ENCODE peak calls at places on chromosomes 11 and 22, in six cellular contexts. One of them, this sample, is unnamed.
A peak's percentile ranks its signal among the peaks of the same experiment; 100 is the strongest.

GRCh38 chr22:37166675-37167066 is 17.0 kb upstream of the IL2RB start:
- DNase-seq in SK-N-SH: peak; percentile 93
- DNase-seq in AG09309: no peak
- DNase-seq in AG04449: no peak
- DNase-seq in Caco-2: peak; percentile 80
- DNase-seq in heart right ventricle: peak; percentile 90
- DNase-seq in this sample: peak; percentile 90

GRCh38 chr11:114115406-114116054 is 56.0 kb downstream of the ZBTB16 start:
- DNase-seq in AG04449: no peak
- DNase-seq in heart right ventricle: no peak
- DNase-seq in Caco-2: peak; percentile 90
- DNase-seq in AG09309: no peak
- DNase-seq in SK-N-SH: no peak
- DNase-seq in this sample: no peak

GRCh38 chr11:110000045-110000502 is 93.1 kb upstream of the ZC3H12C start:
- DNase-seq in AG04449: peak; percentile 97
- DNase-seq in heart right ventricle: no peak
- DNase-seq in Caco-2: peak; percentile 12
- DNase-seq in SK-N-SH: no peak
- DNase-seq in AG09309: peak; percentile 98
- DNase-seq in this sample: peak; percentile 73

GRCh38 chr11:118953265-118953664 is 2.8 kb upstream of the UPK2 start:
- DNase-seq in heart right ventricle: no peak
- DNase-seq in SK-N-SH: peak; percentile 86
- DNase-seq in Caco-2: peak; percentile 45
- DNase-seq in AG09309: no peak
- DNase-seq in AG04449: no peak
- DNase-seq in this sample: no peak

GRCh38 chr11:129167315-129167714 is 24.8 kb downstream of the ARHGAP32 start:
- DNase-seq in heart right ventricle: no peak
- DNase-seq in AG04449: no peak
- DNase-seq in SK-N-SH: no peak
- DNase-seq in Caco-2: no peak
- DNase-seq in AG09309: no peak
- DNase-seq in this sample: no peak

GRCh38 chr22:38947321-38948112 is 9.9 kb upstream of the APOBEC3A start:
- DNase-seq in AG09309: no peak
- DNase-seq in SK-N-SH: no peak
- DNase-seq in Caco-2: no peak
- DNase-seq in AG04449: no peak
- DNase-seq in heart right ventricle: no peak
- DNase-seq in this sample: no peak

GRCh38 chr11:67280791-67281551 is 8.1 kb upstream of the ANKRD13D start:
- DNase-seq in Caco-2: no peak
- DNase-seq in AG09309: no peak
- DNase-seq in SK-N-SH: no peak
- DNase-seq in heart right ventricle: peak; percentile 16
- DNase-seq in AG04449: no peak
- DNase-seq in this sample: no peak

GRCh38 chr11:96130061-96130460 is 206.2 kb upstream of the MTMR2 start:
- DNase-seq in AG04449: no peak
- DNase-seq in heart right ventricle: no peak
- DNase-seq in SK-N-SH: no peak
- DNase-seq in AG09309: no peak
- DNase-seq in Caco-2: no peak
- DNase-seq in this sample: no peak

GRCh38 chr11:69295995-69296889 is 2.3 kb downstream of the MYEOV start:
- DNase-seq in SK-N-SH: no peak
- DNase-seq in AG09309: peak; percentile 79
- DNase-seq in heart right ventricle: no peak
- DNase-seq in AG04449: no peak
- DNase-seq in Caco-2: peak; percentile 59
- DNase-seq in this sample: no peak

GRCh38 chr22:25102722-25103121 is 96.9 kb upstream of the CRYBB3 start:
- DNase-seq in AG09309: no peak
- DNase-seq in SK-N-SH: no peak
- DNase-seq in AG04449: no peak
- DNase-seq in heart right ventricle: no peak
- DNase-seq in Caco-2: no peak
- DNase-seq in this sample: no peak

GRCh38 chr11:38384568-38384967 is 1786.5 kb upstream of the RAG2 start:
- DNase-seq in heart right ventricle: no peak
- DNase-seq in Caco-2: no peak
- DNase-seq in AG09309: no peak
- DNase-seq in AG04449: no peak
- DNase-seq in SK-N-SH: no peak
- DNase-seq in this sample: no peak

GRCh38 chr11:2685051-2685450 is 14.7 kb downstream of the KCNQ1OT1 start:
- DNase-seq in AG04449: no peak
- DNase-seq in heart right ventricle: no peak
- DNase-seq in AG09309: no peak
- DNase-seq in SK-N-SH: no peak
- DNase-seq in Caco-2: no peak
- DNase-seq in this sample: no peak

GRCh38 chr11:104713366-104713765 is 184.9 kb downstream of the CASP12 start:
- DNase-seq in AG09309: no peak
- DNase-seq in SK-N-SH: no peak
- DNase-seq in AG04449: no peak
- DNase-seq in heart right ventricle: no peak
- DNase-seq in Caco-2: no peak
- DNase-seq in this sample: no peak

GRCh38 chr11:75013051-75013450 is 24.3 kb downstream of the NEU3 start:
- DNase-seq in heart right ventricle: no peak
- DNase-seq in Caco-2: peak; percentile 61
- DNase-seq in AG09309: no peak
- DNase-seq in SK-N-SH: no peak
- DNase-seq in AG04449: no peak
- DNase-seq in this sample: no peak

GRCh38 chr11:11265994-11266606 is 87.0 kb downstream of the CSNK2A3 start:
- DNase-seq in SK-N-SH: peak; percentile 62
- DNase-seq in heart right ventricle: peak; percentile 62
- DNase-seq in AG04449: no peak
- DNase-seq in Caco-2: peak; percentile 78
- DNase-seq in AG09309: no peak
- DNase-seq in this sample: peak; percentile 85

GRCh38 chr11:2482199-2482598 is 37.4 kb downstream of the KCNQ1 start:
- DNase-seq in AG04449: no peak
- DNase-seq in AG09309: no peak
- DNase-seq in Caco-2: no peak
- DNase-seq in heart right ventricle: no peak
- DNase-seq in SK-N-SH: no peak
- DNase-seq in this sample: no peak

GRCh38 chr11:19907839-19908238 is 195.2 kb downstream of the NAV2 start:
- DNase-seq in SK-N-SH: no peak
- DNase-seq in heart right ventricle: no peak
- DNase-seq in AG04449: no peak
- DNase-seq in AG09309: no peak
- DNase-seq in Caco-2: no peak
- DNase-seq in this sample: no peak

GRCh38 chr11:130606781-130607511 is 158.5 kb downstream of the ADAMTS15 start:
- DNase-seq in Caco-2: no peak
- DNase-seq in AG04449: no peak
- DNase-seq in heart right ventricle: peak; percentile 53
- DNase-seq in AG09309: no peak
- DNase-seq in SK-N-SH: peak; percentile 31
- DNase-seq in this sample: no peak

GRCh38 chr11:104095791-104096190 is 59.4 kb downstream of the DDI1 start:
- DNase-seq in AG09309: no peak
- DNase-seq in heart right ventricle: no peak
- DNase-seq in Caco-2: no peak
- DNase-seq in AG04449: no peak
- DNase-seq in SK-N-SH: no peak
- DNase-seq in this sample: no peak

GRCh38 chr11:40722179-40722795 is 737.2 kb downstream of the LRRC4C start:
- DNase-seq in Caco-2: peak; percentile 56
- DNase-seq in heart right ventricle: no peak
- DNase-seq in AG09309: no peak
- DNase-seq in AG04449: no peak
- DNase-seq in SK-N-SH: peak; percentile 44
- DNase-seq in this sample: peak; percentile 34

GRCh38 chr11:70307176-70307575 is 36.7 kb downstream of the PPFIA1 start:
- DNase-seq in SK-N-SH: no peak
- DNase-seq in Caco-2: no peak
- DNase-seq in heart right ventricle: no peak
- DNase-seq in AG09309: no peak
- DNase-seq in AG04449: no peak
- DNase-seq in this sample: no peak

GRCh38 chr11:117839936-117840813 is 15.6 kb upstream of the FXYD2 start:
- DNase-seq in Caco-2: no peak
- DNase-seq in AG09309: no peak
- DNase-seq in SK-N-SH: no peak
- DNase-seq in heart right ventricle: no peak
- DNase-seq in AG04449: no peak
- DNase-seq in this sample: no peak

GRCh38 chr22:17368727-17369552 is at the start of gene CECR2:
- DNase-seq in SK-N-SH: peak; percentile 54
- DNase-seq in AG09309: no peak
- DNase-seq in Caco-2: peak; percentile 36
- DNase-seq in AG04449: no peak
- DNase-seq in heart right ventricle: peak; percentile 60
- DNase-seq in this sample: peak; percentile 41

GRCh38 chr22:22408731-22409696 is 99.5 kb downstream of the ZNF280B start:
- DNase-seq in AG09309: no peak
- DNase-seq in AG04449: no peak
- DNase-seq in Caco-2: peak; percentile 58
- DNase-seq in heart right ventricle: no peak
- DNase-seq in SK-N-SH: peak; percentile 44
- DNase-seq in this sample: peak; percentile 80

GRCh38 chr22:40728731-40729189 is 49.5 kb downstream of the MCHR1 start:
- DNase-seq in Caco-2: peak; percentile 34
- DNase-seq in AG09309: no peak
- DNase-seq in heart right ventricle: no peak
- DNase-seq in AG04449: no peak
- DNase-seq in SK-N-SH: no peak
- DNase-seq in this sample: no peak

GRCh38 chr11:96391698-96392307 is 2.0 kb downstream of the JRKL start:
- DNase-seq in SK-N-SH: no peak
- DNase-seq in AG09309: no peak
- DNase-seq in heart right ventricle: no peak
- DNase-seq in Caco-2: no peak
- DNase-seq in AG04449: no peak
- DNase-seq in this sample: no peak

DNA sequence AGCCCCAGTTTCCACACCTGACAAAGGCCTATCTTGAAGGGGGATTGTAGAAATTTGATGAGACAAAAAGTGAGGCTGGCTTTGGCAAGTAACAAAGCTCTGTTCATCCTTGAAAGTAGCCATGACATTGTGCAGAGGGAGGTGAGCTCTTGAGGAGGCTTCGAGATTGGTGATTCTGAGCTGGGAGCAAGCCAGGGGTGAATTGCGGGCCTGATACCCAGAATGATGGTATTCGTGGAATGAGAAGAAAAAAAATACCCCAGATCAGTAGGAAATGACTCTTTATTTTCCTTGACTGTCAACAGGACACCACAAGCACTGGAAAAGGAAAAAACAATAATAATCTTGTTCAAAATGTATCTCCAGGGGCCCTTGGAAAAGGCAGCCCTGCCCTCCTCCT is 62.7 kb downstream of the TSPAN18 start:
- DNase-seq in Caco-2: no peak
- DNase-seq in SK-N-SH: no peak
- DNase-seq in AG04449: no peak
- DNase-seq in AG09309: no peak
- DNase-seq in heart right ventricle: no peak
- DNase-seq in this sample: no peak
- TF ChIP-seq CTCF in Caco-2: no peak
- TF ChIP-seq CTCF in SK-N-SH: no peak
- TF ChIP-seq CTCF in AG04449: no peak
- TF ChIP-seq CTCF in AG09309: no peak
- TF ChIP-seq CTCF in heart right ventricle: no peak
- TF ChIP-seq CTCF in this sample: no peak

GRCh38 chr11:21928834-21929233 is 264.1 kb upstream of the ANO5 start:
- DNase-seq in heart right ventricle: no peak
- DNase-seq in Caco-2: no peak
- DNase-seq in AG09309: no peak
- DNase-seq in AG04449: no peak
- DNase-seq in SK-N-SH: no peak
- DNase-seq in this sample: no peak

GRCh38 chr11:21931436-21932101 is 261.3 kb upstream of the ANO5 start:
- DNase-seq in Caco-2: no peak
- DNase-seq in AG09309: no peak
- DNase-seq in SK-N-SH: no peak
- DNase-seq in heart right ventricle: no peak
- DNase-seq in AG04449: no peak
- DNase-seq in this sample: no peak

GRCh38 chr11:21927628-21928027 is 265.3 kb upstream of the ANO5 start:
- DNase-seq in SK-N-SH: no peak
- DNase-seq in heart right ventricle: no peak
- DNase-seq in AG09309: no peak
- DNase-seq in AG04449: no peak
- DNase-seq in Caco-2: no peak
- DNase-seq in this sample: no peak

DNA sequence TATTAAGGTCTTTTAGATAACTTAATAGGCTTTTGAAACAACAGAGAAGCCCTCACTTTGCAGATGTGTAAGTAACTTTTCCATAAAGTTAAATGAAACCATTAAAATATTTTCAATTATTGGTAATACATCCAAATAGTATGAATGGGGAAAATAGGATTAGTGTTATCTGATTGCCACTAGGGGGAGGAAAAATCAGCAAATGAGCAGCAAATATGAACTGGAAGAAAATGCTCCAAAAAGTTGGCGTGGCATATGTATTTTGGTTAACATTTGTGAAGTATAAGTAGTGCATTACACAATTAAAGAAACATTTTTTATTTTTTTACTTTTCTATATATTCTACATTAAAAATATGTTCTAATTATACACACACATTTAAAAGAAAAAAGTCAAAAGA is 259.8 kb upstream of the ANO5 start:
- DNase-seq in heart right ventricle: no peak
- DNase-seq in AG04449: no peak
- DNase-seq in SK-N-SH: peak; percentile 17
- DNase-seq in AG09309: no peak
- DNase-seq in Caco-2: no peak
- DNase-seq in this sample: no peak
- TF ChIP-seq CTCF in heart right ventricle: peak; percentile 57
- TF ChIP-seq CTCF in AG04449: no peak
- TF ChIP-seq CTCF in SK-N-SH: peak; percentile 42
- TF ChIP-seq CTCF in AG09309: peak; percentile 21
- TF ChIP-seq CTCF in Caco-2: peak; percentile 47
- TF ChIP-seq CTCF in this sample: no peak

DNA sequence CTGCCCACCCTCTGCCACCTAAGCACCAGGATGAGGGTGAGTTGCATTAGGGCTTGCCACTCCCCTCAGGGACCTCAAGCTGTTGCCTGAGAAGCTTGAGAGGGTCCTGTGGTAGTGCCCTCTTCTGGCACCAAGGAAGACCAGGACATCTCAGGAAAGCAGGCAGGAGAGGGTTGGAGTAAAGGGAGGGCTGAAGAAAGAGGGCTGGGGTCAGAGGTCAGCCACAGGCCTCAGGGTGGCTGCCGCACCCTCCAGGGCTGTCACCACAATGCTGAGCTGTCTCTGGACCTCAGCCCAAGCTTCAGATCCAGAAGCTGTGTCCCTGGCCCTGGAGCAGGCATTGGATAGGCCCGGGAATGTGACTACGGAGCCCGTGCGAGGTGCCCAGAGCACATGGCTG is 4.1 kb downstream of the SAC3D1 start:
- DNase-seq in AG09309: no peak
- DNase-seq in Caco-2: no peak
- DNase-seq in SK-N-SH: no peak
- DNase-seq in heart right ventricle: no peak
- DNase-seq in AG04449: no peak
- DNase-seq in this sample: no peak
- TF ChIP-seq CTCF in AG09309: no peak
- TF ChIP-seq CTCF in Caco-2: no peak
- TF ChIP-seq CTCF in SK-N-SH: no peak
- TF ChIP-seq CTCF in heart right ventricle: no peak
- TF ChIP-seq CTCF in AG04449: no peak
- TF ChIP-seq CTCF in this sample: no peak

GRCh38 chr22:44360686-44361381 is 48.1 kb upstream of the SHISAL1 start:
- DNase-seq in SK-N-SH: no peak
- DNase-seq in heart right ventricle: peak; percentile 59
- DNase-seq in AG09309: peak; percentile 77
- DNase-seq in Caco-2: no peak
- DNase-seq in AG04449: no peak
- DNase-seq in this sample: no peak
- TF ChIP-seq CTCF in SK-N-SH: peak; percentile 27
- TF ChIP-seq CTCF in heart right ventricle: peak; percentile 29
- TF ChIP-seq CTCF in AG09309: peak; percentile 52
- TF ChIP-seq CTCF in Caco-2: no peak
- TF ChIP-seq CTCF in AG04449: peak; percentile 31
- TF ChIP-seq CTCF in this sample: no peak

This sample was measured in GM13976.